ENCODE peak calls at places on chromosomes 6 and 20, in five cellular contexts. G is HepG2, Y is K562, Q is HCT116, R is GM12878. T is an unnamed sample.

GRCh38 chr6:44056392-44057237 is 70.6 kb downstream of the MRPL14 start:
- DNase-seq in G (no peak), Y (no peak), Q (no peak), R (no peak), T (no peak)

GRCh38 chr20:63007472-63007721 is 633 bp upstream of the BHLHE23 start:
- DNase-seq in G (no peak), Y (no peak), Q (no peak), R (no peak), T (no peak)

GRCh38 chr20:39853664-39854063 is 835.4 kb downstream of the MAFB start:
- DNase-seq in G (no peak), Y (no peak), Q (no peak), R (peak), T (no peak)

GRCh38 chr20:58994390-58995159 is 12.5 kb downstream of the CTSZ start:
- DNase-seq in G (no peak), Y (no peak), Q (no peak), R (no peak), T (no peak)

GRCh38 chr6:82917346-82918064 is 148.1 kb downstream of the UBE3D start:
- DNase-seq in G (no peak), Y (no peak), Q (no peak), R (no peak), T (no peak)

GRCh38 chr6:26331809-26332226 is 33.2 kb upstream of the BTN3A2 start:
- DNase-seq in G (no peak), Y (peak), Q (no peak), R (no peak), T (no peak)

GRCh38 chr6:76682842-76683241 is 610.4 kb upstream of the IMPG1 start:
- DNase-seq in G (peak), Y (no peak), Q (peak), R (no peak), T (no peak)

GRCh38 chr6:26187981-26188635 is 100.9 kb downstream of the HFE start:
- DNase-seq in G (peak), Y (peak), Q (peak), R (no peak), T (no peak)

GRCh38 chr6:52403627-52404026 is 16.5 kb upstream of the EFHC1 start:
- DNase-seq in G (no peak), Y (no peak), Q (no peak), R (no peak), T (no peak)

GRCh38 chr20:56439784-56440291 is 27.8 kb downstream of the CASS4 start:
- DNase-seq in G (no peak), Y (no peak), Q (no peak), R (no peak), T (no peak)

GRCh38 chr20:22579119-22579427 is 5.3 kb downstream of the FOXA2 start:
- DNase-seq in G (no peak), Y (no peak), Q (no peak), R (no peak), T (no peak)

GRCh38 chr20:51387125-51387865 is 155.2 kb downstream of the NFATC2 start:
- DNase-seq in G (no peak), Y (no peak), Q (no peak), R (no peak), T (no peak)

GRCh38 chr20:57795977-57796560 is 86.3 kb upstream of the PMEPA1 start:
- DNase-seq in G (no peak), Y (no peak), Q (no peak), R (no peak), T (no peak)

GRCh38 chr20:32970115-32970972 is 33.9 kb downstream of the SUN5 start:
- DNase-seq in G (no peak), Y (no peak), Q (no peak), R (no peak), T (no peak)

GRCh38 chr20:4956200-4956810 is 45.0 kb downstream of the SLC23A2 start:
- DNase-seq in G (peak), Y (peak), Q (peak), R (no peak), T (peak)

GRCh38 chr6:170505306-170505705 is 47.8 kb downstream of the PSMB1 start:
- DNase-seq in G (no peak), Y (no peak), Q (no peak), R (no peak), T (no peak)

GRCh38 chr6:36115412-36115811 is 14.9 kb upstream of the MAPK13 start:
- DNase-seq in G (no peak), Y (no peak), Q (no peak), R (no peak), T (no peak)

GRCh38 chr6:138546733-138547185 is 47.5 kb upstream of the NHSL1 start:
- DNase-seq in G (peak), Y (no peak), Q (no peak), R (no peak), T (no peak)

GRCh38 chr6:157990321-157991066 is 8.8 kb downstream of the SYNJ2 start:
- DNase-seq in G (no peak), Y (no peak), Q (no peak), R (no peak), T (peak)

GRCh38 chr6:145898376-145898775 is 65.8 kb downstream of the SHPRH start:
- DNase-seq in G (no peak), Y (no peak), Q (no peak), R (no peak), T (no peak)

GRCh38 chr20:24235224-24235735 is 234.1 kb upstream of the SYNDIG1 start:
- DNase-seq in G (no peak), Y (no peak), Q (no peak), R (no peak), T (no peak)

GRCh38 chr6:12969933-12970332 is 253.4 kb downstream of the PHACTR1 start:
- DNase-seq in G (no peak), Y (no peak), Q (no peak), R (no peak), T (no peak)

GRCh38 chr20:34980543-34981213 is 25.0 kb downstream of the MYH7B start:
- DNase-seq in G (no peak), Y (peak), Q (no peak), R (no peak), T (no peak)

GRCh38 chr6:157229733-157230132 is 93.6 kb downstream of the TMEM242 start:
- DNase-seq in G (no peak), Y (no peak), Q (no peak), R (no peak), T (no peak)

GRCh38 chr20:44828640-44829039 is 18.3 kb upstream of the RIMS4 start:
- DNase-seq in G (no peak), Y (no peak), Q (no peak), R (no peak), T (no peak)

GRCh38 chr20:16017656-16018055 is 555.6 kb downstream of the KIF16B start:
- DNase-seq in G (no peak), Y (no peak), Q (no peak), R (no peak), T (no peak)

GRCh38 chr6:54802775-54803631 is 43.6 kb upstream of the FAM83B start:
- DNase-seq in G (no peak), Y (no peak), Q (peak), R (no peak), T (no peak)

GRCh38 chr6:157317129-157317814 is 6.0 kb downstream of the TMEM242 start:
- DNase-seq in G (peak), Y (peak), Q (peak), R (no peak), T (no peak)

GRCh38 chr6:99415446-99415845 is 9.7 kb downstream of the PNISR start:
- DNase-seq in G (no peak), Y (no peak), Q (no peak), R (no peak), T (no peak)

GRCh38 chr20:61499859-61500258 is 247.8 kb downstream of the CDH4 start:
- DNase-seq in G (no peak), Y (no peak), Q (no peak), R (no peak), T (no peak)

GRCh38 chr6:135920689-135921088 is 69.2 kb downstream of the PDE7B start:
- DNase-seq in G (no peak), Y (no peak), Q (no peak), R (no peak), T (no peak)

GRCh38 chr20:10629946-10630345 is 43.9 kb downstream of the JAG1 start:
- DNase-seq in G (no peak), Y (no peak), Q (no peak), R (no peak), T (no peak)

GRCh38 chr20:24972341-24972740 is 20.2 kb downstream of the APMAP start:
- DNase-seq in G (no peak), Y (no peak), Q (no peak), R (no peak), T (no peak)

GRCh38 chr20:8154636-8155035 is 22.6 kb downstream of the PLCB1 start:
- DNase-seq in G (no peak), Y (no peak), Q (no peak), R (no peak), T (no peak)

GRCh38 chr20:1437222-1437904 is 29.3 kb downstream of the NSFL1C start:
- DNase-seq in G (peak), Y (peak), Q (peak), R (peak), T (peak)

GRCh38 chr6:131651782-131652181 is 14.7 kb downstream of the ENPP3 start:
- DNase-seq in G (no peak), Y (no peak), Q (no peak), R (no peak), T (no peak)

GRCh38 chr20:8155848-8156602 is 24.0 kb downstream of the PLCB1 start:
- DNase-seq in G (peak), Y (no peak), Q (no peak), R (no peak), T (no peak)

GRCh38 chr20:36112112-36112511 is 42.4 kb upstream of the EPB41L1 start:
- DNase-seq in G (no peak), Y (no peak), Q (no peak), R (no peak), T (no peak)

GRCh38 chr20:64068381-64069208 is 5.6 kb downstream of the TCEA2 start:
- DNase-seq in G (no peak), Y (no peak), Q (no peak), R (no peak), T (no peak)
- H3K9ac ChIP-seq in G (no peak), Y (peak), Q (no peak), R (no peak), T (no peak)

DNA sequence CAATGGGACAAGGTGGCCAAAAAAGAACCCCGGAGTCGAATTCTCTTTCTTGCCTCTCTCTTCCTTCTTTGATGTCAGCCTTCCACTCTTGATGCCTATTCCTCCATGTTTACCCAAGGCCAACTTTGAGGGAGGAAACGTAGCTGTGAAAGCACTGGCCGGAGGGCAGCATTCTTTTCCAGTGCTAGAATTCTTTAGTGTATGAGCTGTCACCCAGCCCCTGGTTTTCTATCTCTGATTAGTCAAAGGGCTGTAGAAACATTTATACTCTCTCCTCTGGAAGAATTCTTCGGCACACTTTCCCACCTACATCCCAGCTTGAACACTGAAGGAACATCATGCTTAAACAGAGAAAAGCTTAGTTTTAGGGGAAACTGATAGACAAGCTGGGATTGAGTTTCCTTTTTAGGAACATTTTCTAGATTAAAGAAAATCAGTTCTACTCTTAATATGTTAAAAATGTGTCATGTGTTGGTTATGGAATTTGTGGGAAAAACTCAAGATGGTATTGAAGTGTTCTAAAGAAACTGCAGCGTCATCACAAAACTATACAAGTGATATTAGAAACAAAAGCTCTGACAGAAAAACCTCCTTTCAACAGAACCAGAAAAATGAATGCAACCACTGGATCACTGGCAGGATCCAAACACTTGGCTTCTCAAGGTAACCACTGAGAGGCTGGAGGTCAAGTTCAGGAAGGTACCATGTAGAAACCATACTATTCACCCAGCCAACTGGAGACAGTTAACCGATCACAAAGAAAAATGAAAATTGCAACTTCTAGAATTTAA is 20.7 kb upstream of the UTRN start:
- DNase-seq in G (peak), Y (no peak), Q (peak), R (no peak), T (no peak)
- TF ChIP-seq POLR2AphosphoS5 in G (no peak), Y (no peak), Q (no peak), R (no peak), T (no peak)

DNA sequence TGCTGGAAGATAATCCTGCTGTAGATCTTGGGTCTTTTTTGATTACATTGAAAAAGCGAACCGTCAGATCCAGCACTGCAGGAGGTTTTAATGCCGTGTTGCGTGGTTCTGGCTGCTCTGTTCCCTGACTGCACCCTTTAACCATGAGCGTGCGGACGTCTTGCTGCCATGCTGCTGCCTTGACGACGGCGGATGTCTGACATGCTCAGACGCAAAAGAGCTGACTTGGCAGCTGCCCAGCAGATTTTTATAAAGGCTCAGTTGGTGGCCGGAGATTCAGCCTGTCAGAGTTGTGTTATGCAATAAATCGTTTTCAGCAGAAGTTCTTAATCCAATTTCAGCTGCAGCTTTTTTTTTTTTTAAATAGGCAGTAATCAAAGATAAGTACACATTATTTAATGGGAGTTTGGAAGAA is 119.4 kb downstream of the JARID2 start:
- DNase-seq in G (no peak), Y (peak), Q (no peak), R (no peak), T (peak)
- H3K4me3 ChIP-seq in G (no peak), Y (no peak), Q (no peak), R (peak), T (peak)

GRCh38 chr6:30583921-30584320 is 12.7 kb downstream of the ABCF1 start:
- DNase-seq in G (no peak), Y (no peak), Q (no peak), R (no peak), T (no peak)
- H3K9ac ChIP-seq in G (no peak), Y (no peak), Q (no peak), R (no peak), T (no peak)

GRCh38 chr6:27688014-27688586 is 215.2 kb upstream of the ZNF184 start:
- DNase-seq in G (peak), Y (peak), Q (peak), R (peak), T (peak)
- TF ChIP-seq POLR2AphosphoS5 in G (no peak), Y (no peak), Q (no peak), R (no peak), T (no peak)

GRCh38 chr6:16436550-16436949 is 198.2 kb downstream of the GMPR start:
- DNase-seq in G (no peak), Y (no peak), Q (no peak), R (no peak), T (no peak)

GRCh38 chr6:16438677-16439615 is 200.6 kb downstream of the GMPR start:
- DNase-seq in G (no peak), Y (peak), Q (no peak), R (peak), T (no peak)

GRCh38 chr6:16440656-16441212 is 202.3 kb downstream of the GMPR start:
- DNase-seq in G (no peak), Y (no peak), Q (no peak), R (no peak), T (no peak)

GRCh38 chr6:16437095-16437494 is 198.7 kb downstream of the GMPR start:
- DNase-seq in G (no peak), Y (no peak), Q (no peak), R (no peak), T (no peak)

DNA sequence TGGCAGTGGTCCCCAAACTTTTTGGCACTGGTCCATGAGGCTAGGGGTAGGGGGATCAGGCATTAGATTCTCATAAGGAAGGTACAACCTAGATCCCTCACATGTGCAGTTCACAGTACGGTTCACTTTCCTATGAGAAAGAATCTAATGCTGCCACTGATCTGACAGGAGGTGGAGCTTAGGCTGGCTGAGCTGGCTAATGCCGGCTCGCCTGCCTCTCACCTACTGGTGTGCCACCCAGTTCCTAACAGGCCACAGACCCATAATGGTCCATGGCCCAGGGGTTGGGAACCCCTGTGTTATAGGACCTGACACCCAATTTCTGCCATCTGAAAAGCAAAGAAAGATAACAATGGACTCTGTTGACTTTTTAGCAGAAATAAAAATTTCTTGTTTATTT is 199.6 kb downstream of the GMPR start:
- DNase-seq in G (no peak), Y (no peak), Q (no peak), R (no peak), T (no peak)
- H3K4me3 ChIP-seq in G (no peak), Y (no peak), Q (no peak), R (no peak), T (no peak)

DNA sequence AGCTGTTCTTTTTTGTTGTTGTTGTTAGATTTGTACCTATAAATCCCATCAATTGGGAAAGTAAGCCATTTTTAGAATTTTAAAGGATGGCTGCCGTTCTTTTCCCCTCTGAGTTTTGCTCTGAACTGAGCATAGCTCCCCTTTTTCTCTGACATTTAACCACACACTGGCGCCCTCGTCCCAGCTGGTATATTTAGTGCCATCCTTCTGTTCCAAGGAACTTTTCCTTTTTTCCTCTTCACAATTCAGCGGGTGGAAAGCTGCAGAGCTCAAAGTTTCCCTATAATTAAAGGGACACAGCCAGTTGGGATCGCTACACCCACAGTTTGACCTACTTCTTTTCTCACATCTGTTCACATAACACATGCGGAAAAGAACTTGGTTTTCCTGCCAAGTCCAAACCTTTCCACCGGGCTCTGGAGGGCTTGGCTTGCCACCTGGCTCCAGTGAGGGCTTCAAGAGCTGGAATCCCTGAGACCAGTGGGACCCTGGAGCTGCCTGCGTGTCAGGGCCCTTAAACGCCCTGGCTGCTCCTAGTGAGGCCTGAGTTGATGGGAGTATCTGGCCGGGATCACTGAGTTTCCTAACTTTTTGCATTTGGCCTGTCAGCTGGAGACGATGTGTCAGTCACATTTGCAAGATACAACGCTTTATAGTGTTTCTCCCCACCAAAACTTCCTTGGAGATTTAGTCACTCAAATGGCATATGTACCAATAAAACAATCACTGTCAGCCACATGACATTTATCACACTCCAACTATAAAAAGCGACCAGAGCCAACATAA is 175.9 kb downstream of the SASH1 start:
- DNase-seq in G (no peak), Y (no peak), Q (no peak), R (no peak), T (no peak)
- H3K9ac ChIP-seq in G (no peak), Y (no peak), Q (no peak), R (no peak), T (no peak)

GRCh38 chr6:134394141-134394648 is 76.3 kb upstream of the SGK1 start:
- DNase-seq in G (no peak), Y (no peak), Q (no peak), R (no peak), T (no peak)
- TF ChIP-seq POLR2AphosphoS5 in G (no peak), Y (no peak), Q (no peak), R (no peak), T (no peak)

DNA sequence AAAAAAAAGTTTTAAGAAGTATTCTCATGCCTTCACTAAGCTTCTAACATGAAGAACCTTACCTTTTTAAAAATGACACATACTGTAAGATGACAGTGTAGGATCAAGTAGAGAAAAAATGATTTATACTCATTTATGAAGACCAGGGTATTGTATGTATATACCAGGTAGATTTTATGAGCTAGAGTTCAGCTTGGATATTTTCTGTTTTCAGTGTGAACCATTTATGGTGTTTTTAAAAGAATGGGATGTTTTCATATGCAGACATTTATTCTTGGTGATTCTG is 24.4 kb downstream of the DUSP22 start:
- DNase-seq in G (no peak), Y (no peak), Q (no peak), R (no peak), T (no peak)
- H3K4me3 ChIP-seq in G (no peak), Y (no peak), Q (no peak), R (no peak), T (no peak)

GRCh38 chr6:4403828-4404227 is 268.5 kb upstream of the ECI2 start:
- DNase-seq in G (no peak), Y (no peak), Q (no peak), R (no peak), T (no peak)

GRCh38 chr6:4404410-4404809 is 269.0 kb upstream of the ECI2 start:
- DNase-seq in G (no peak), Y (no peak), Q (no peak), R (no peak), T (no peak)

GRCh38 chr6:4403023-4403752 is 267.8 kb upstream of the ECI2 start:
- DNase-seq in G (no peak), Y (no peak), Q (no peak), R (no peak), T (no peak)

GRCh38 chr6:4402477-4402976 is 267.2 kb upstream of the ECI2 start:
- DNase-seq in G (peak), Y (no peak), Q (no peak), R (no peak), T (no peak)

GRCh38 chr6:4405609-4406212 is 270.3 kb upstream of the ECI2 start:
- DNase-seq in G (no peak), Y (no peak), Q (no peak), R (no peak), T (no peak)
- H3K9ac ChIP-seq in G (no peak), Y (no peak), Q (no peak), R (no peak), T (no peak)

T was measured in SK-N-MC.